ENCODE peak calls at places on chromosome 1, in seven cellular contexts. A, M, X, R, J, S and Z are unnamed samples.

GRCh38 chr1:54980528-54981241 is at the start of gene TMEM61:
- DNase-seq in A (no peak), M (no peak), X (no peak), R (no peak), J (no peak), S (no peak), Z (no peak)

GRCh38 chr1:215475719-215476525 is 91.2 kb upstream of the KCTD3 start:
- DNase-seq in A (no peak), M (peak; percentile 90), X (no peak), R (no peak), J (peak; percentile 96), S (peak; percentile 73), Z (peak; percentile 43)

GRCh38 chr1:214833357-214833756 is 230.4 kb downstream of the CENPF start:
- DNase-seq in A (no peak), M (peak; percentile 65), X (no peak), R (no peak), J (peak; percentile 81), S (peak; percentile 83), Z (no peak)

GRCh38 chr1:228416217-228416971 is at the start of gene TRIM17:
- DNase-seq in A (peak; percentile 78), M (no peak), X (no peak), R (no peak), J (no peak), S (no peak), Z (peak; percentile 79)

GRCh38 chr1:13819637-13820036 is 119.6 kb downstream of the PRDM2 start:
- DNase-seq in A (no peak), M (no peak), X (no peak), R (no peak), J (no peak), S (no peak), Z (no peak)

GRCh38 chr1:15433471-15433870 is 4.8 kb upstream of the CTRC start:
- DNase-seq in A (no peak), M (no peak), X (no peak), R (no peak), J (no peak), S (no peak), Z (no peak)

GRCh38 chr1:179055930-179056329 is 25.9 kb upstream of the TOR3A start:
- DNase-seq in A (no peak), M (no peak), X (no peak), R (no peak), J (no peak), S (no peak), Z (no peak)

GRCh38 chr1:160667896-160668295 is 21.1 kb upstream of the SLAMF1 start:
- DNase-seq in A (no peak), M (no peak), X (no peak), R (no peak), J (no peak), S (no peak), Z (no peak)

GRCh38 chr1:93475691-93476090 is 27.8 kb downstream of the FNBP1L start:
- DNase-seq in A (no peak), M (no peak), X (no peak), R (no peak), J (no peak), S (no peak), Z (no peak)

GRCh38 chr1:112711041-112711440 is 4.1 kb downstream of the PPM1J start:
- DNase-seq in A (no peak), M (no peak), X (no peak), R (no peak), J (no peak), S (no peak), Z (no peak)

GRCh38 chr1:12031039-12031980 is 12.0 kb downstream of the MIIP start:
- DNase-seq in A (no peak), M (peak; percentile 27), X (peak; percentile 54), R (no peak), J (no peak), S (peak; percentile 23), Z (no peak)

GRCh38 chr1:239555350-239555749 is 169.0 kb downstream of the CHRM3 start:
- DNase-seq in A (peak; percentile 25), M (no peak), X (no peak), R (no peak), J (no peak), S (no peak), Z (no peak)

GRCh38 chr1:20475002-20475401 is 11.0 kb downstream of the CAMK2N1 start:
- DNase-seq in A (no peak), M (no peak), X (no peak), R (no peak), J (no peak), S (no peak), Z (no peak)

GRCh38 chr1:119285482-119285881 is 83.1 kb upstream of the HAO2 start:
- DNase-seq in A (peak; percentile 38), M (peak; percentile 89), X (no peak), R (no peak), J (peak; percentile 63), S (peak; percentile 79), Z (no peak)

GRCh38 chr1:244751271-244751895 is 84.1 kb upstream of the COX20 start:
- DNase-seq in A (no peak), M (no peak), X (no peak), R (no peak), J (no peak), S (no peak), Z (no peak)

GRCh38 chr1:156383023-156383422 is 14.0 kb downstream of the RHBG start:
- DNase-seq in A (peak; percentile 84), M (peak; percentile 49), X (peak; percentile 55), R (no peak), J (peak; percentile 27), S (peak; percentile 51), Z (no peak)

GRCh38 chr1:15219280-15220023 is 27.6 kb upstream of the FHAD1 start:
- DNase-seq in A (no peak), M (no peak), X (no peak), R (no peak), J (no peak), S (no peak), Z (no peak)

GRCh38 chr1:107863342-107863741 is 101.6 kb downstream of the VAV3 start:
- DNase-seq in A (no peak), M (no peak), X (no peak), R (no peak), J (no peak), S (no peak), Z (no peak)

GRCh38 chr1:9439074-9439761 is 100.0 kb upstream of the SLC25A33 start:
- DNase-seq in A (no peak), M (peak; percentile 44), X (no peak), R (no peak), J (no peak), S (no peak), Z (no peak)
- H3K4me3 ChIP-seq in A (no peak overlapping the region), M (no peak overlapping the region), X (no peak overlapping the region), R (no peak overlapping the region), J (no peak overlapping the region), S (no peak overlapping the region), Z (no peak overlapping the region)

GRCh38 chr1:154843913-154844681 is 26.0 kb downstream of the KCNN3 start:
- DNase-seq in A (no peak), M (no peak), X (peak; percentile 47), R (no peak), J (no peak), S (no peak), Z (peak; percentile 19)
- H3K4me3 ChIP-seq in A (no peak overlapping the region), M (no peak overlapping the region), X (no peak overlapping the region), R (no peak overlapping the region), J (no peak overlapping the region), S (no peak overlapping the region), Z (no peak overlapping the region)

DNA sequence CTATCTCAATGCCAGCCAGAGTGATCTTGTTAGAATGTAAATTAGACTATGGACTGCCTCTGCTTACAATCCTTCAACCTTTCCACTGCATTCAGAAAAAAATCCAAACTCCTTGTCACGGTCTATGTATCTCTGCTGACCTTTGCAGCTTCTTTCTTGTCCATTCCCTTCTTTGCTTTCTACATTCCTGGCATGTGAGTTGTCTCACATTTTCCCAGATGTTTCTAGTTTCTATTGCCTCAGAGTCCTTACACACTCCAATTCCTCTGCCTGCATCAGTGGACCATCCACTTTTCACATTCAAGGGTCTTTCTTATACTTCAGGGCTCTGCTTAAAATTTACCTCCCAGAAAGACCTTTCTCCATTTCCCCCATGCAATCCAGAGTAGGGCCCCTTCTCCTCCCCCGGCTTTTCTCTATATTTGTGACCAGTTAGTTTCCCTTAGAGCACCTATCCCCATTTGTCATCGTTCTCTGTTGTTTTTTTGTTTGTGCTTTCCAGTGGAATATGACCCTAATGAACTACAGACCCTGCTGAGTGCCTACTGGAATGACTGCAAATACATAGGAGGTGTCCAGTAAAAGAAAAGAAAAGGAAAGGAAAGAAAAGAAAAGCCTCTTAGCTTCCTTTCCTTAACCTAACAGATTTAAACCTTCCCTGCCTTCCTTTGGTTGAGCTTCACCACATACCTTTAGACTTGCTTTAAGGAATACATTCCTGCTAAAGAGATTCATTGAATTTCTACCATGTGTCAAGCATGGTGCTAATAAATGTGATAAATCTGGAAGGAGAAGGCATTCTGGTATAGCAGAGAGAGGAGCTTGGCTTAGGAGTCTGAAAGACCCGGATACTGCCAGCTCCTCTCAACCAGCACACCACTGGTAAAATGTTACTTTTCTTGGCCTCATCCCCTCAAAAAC is 102.0 kb downstream of the DIRAS3 start:
- DNase-seq in A (no peak), M (peak; percentile 77), X (no peak), R (no peak), J (peak; percentile 79), S (peak; percentile 89), Z (no peak)
- H3K4me3 ChIP-seq in A (no peak overlapping the region), M (no peak overlapping the region), X (no peak overlapping the region), R (no peak overlapping the region), J (no peak overlapping the region), S (no peak overlapping the region), Z (no peak overlapping the region)

GRCh38 chr1:207754011-207754410 is 2.2 kb downstream of the CD46 start:
- DNase-seq in A (no peak), M (no peak), X (no peak), R (no peak), J (no peak), S (no peak), Z (no peak)

GRCh38 chr1:207754942-207755689 is 3.3 kb downstream of the CD46 start:
- DNase-seq in A (no peak), M (peak; percentile 37), X (no peak), R (no peak), J (peak; percentile 0), S (no peak), Z (no peak)

GRCh38 chr1:207752456-207753132 is 740 bp downstream of the CD46 start:
- DNase-seq in A (no peak), M (no peak), X (no peak), R (no peak), J (peak; percentile 7), S (peak; percentile 13), Z (peak; percentile 52)

GRCh38 chr1:207751790-207752455 is at the start of gene CD46:
- DNase-seq in A (peak; percentile 98), M (peak; percentile 89), X (peak; percentile 98), R (peak; percentile 90), J (peak; percentile 83), S (peak; percentile 85), Z (peak; percentile 97)

DNA sequence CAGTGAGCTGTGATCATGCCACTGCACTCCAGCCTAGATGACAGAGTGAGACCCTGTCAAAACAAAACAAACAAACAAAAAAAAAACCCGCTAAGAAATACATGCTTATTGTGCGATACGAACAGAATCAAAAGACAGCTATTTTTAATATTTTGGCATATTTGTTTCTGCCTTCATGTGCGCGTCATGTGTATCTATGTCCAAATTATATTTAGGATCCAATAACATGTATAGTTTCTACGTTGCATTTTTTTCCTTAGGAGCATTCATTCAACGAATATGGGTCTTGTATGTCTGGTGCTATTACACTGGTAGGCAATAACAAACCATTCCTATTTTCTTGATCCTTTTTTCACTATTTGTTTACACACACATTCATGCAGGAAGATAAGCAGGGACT is 1.8 kb downstream of the CD46 start:
- DNase-seq in A (no peak), M (no peak), X (no peak), R (no peak), J (no peak), S (no peak), Z (no peak)
- H3K4me3 ChIP-seq in A (peak overlapping the region; percentile 99), M (peak overlapping the region; percentile 94), X (peak overlapping the region; percentile 76), R (peak overlapping the region; percentile 93), J (no peak overlapping the region), S (no peak overlapping the region), Z (peak overlapping the region; percentile 91)